ENCODE peak calls at places on chromosomes 16 and 17, in six cellular contexts. R is SK-N-SH, N is H1, H is HepG2, T is K562, O is GM12878. F is an unnamed sample.

GRCh38 chr17:19753661-19754463 is 5.8 kb upstream of the ALDH3A1 start:
- DNase-seq in R (no peak), N (no peak), H (no peak), T (no peak), O (no peak), F (peak)

GRCh38 chr16:88274847-88275246 is 107.9 kb upstream of the ZNF469 start:
- DNase-seq in R (peak), N (no peak), H (no peak), T (no peak), O (no peak), F (no peak)

GRCh38 chr16:12573730-12574383 is 229.8 kb downstream of the CPPED1 start:
- DNase-seq in R (peak), N (peak), H (peak), T (peak), O (no peak), F (peak)

GRCh38 chr17:2172447-2172938 is 117.6 kb downstream of the HIC1 start:
- DNase-seq in R (no peak), N (no peak), H (no peak), T (no peak), O (no peak), F (no peak)

GRCh38 chr17:28384281-28385036 is 13.0 kb downstream of the SARM1 start:
- DNase-seq in R (no peak), N (peak), H (no peak), T (no peak), O (no peak), F (no peak)

GRCh38 chr16:86714166-86714565 is 135.8 kb downstream of the FOXL1 start:
- DNase-seq in R (no peak), N (no peak), H (no peak), T (no peak), O (no peak), F (peak)

GRCh38 chr17:69448431-69449102 is 34.1 kb downstream of the MAP2K6 start:
- DNase-seq in R (peak), N (peak), H (no peak), T (no peak), O (no peak), F (no peak)

GRCh38 chr16:89721644-89722391 is 481 bp downstream of the ZNF276 start:
- DNase-seq in R (peak), N (no peak), H (no peak), T (no peak), O (no peak), F (peak)

GRCh38 chr16:56041556-56042140 is 149.6 kb upstream of the GNAO1 start:
- DNase-seq in R (peak), N (peak), H (peak), T (peak), O (no peak), F (peak)

GRCh38 chr17:69223809-69224208 is 4.8 kb downstream of the ABCA10 start:
- DNase-seq in R (no peak), N (no peak), H (peak), T (no peak), O (peak), F (no peak)

GRCh38 chr17:77783991-77784820 is 174.3 kb upstream of the TNRC6C start:
- DNase-seq in R (no peak), N (no peak), H (no peak), T (no peak), O (no peak), F (no peak)

GRCh38 chr17:4143563-4144410 is 790 bp downstream of the CYB5D2 start:
- DNase-seq in R (peak), N (peak), H (peak), T (peak), O (peak), F (peak)

GRCh38 chr16:4402439-4403132 is 13.8 kb downstream of the CORO7 start:
- DNase-seq in R (peak), N (peak), H (peak), T (peak), O (no peak), F (peak)

GRCh38 chr16:70681382-70682238 is 4.2 kb downstream of the MTSS2 start:
- DNase-seq in R (peak), N (no peak), H (peak), T (no peak), O (no peak), F (no peak)

GRCh38 chr17:40190197-40191021 is 13.1 kb downstream of the RAPGEFL1 start:
- DNase-seq in R (peak), N (peak), H (peak), T (no peak), O (no peak), F (no peak)

GRCh38 chr17:49580055-49580721 is 4.5 kb downstream of the NXPH3 start:
- DNase-seq in R (peak), N (no peak), H (no peak), T (no peak), O (no peak), F (peak)

GRCh38 chr16:31134625-31135534 is 647 bp downstream of the PRSS8 start:
- DNase-seq in R (no peak), N (peak), H (no peak), T (no peak), O (no peak), F (no peak)

GRCh38 chr17:82273327-82274133 is at the start of gene CSNK1D:
- DNase-seq in R (peak), N (peak), H (peak), T (peak), O (peak), F (peak)

GRCh38 chr16:282944-283744 is at the start of gene PDIA2:
- DNase-seq in R (no peak), N (no peak), H (no peak), T (no peak), O (no peak), F (no peak)

GRCh38 chr17:40760105-40761016 is 5.2 kb upstream of the KRT25 start:
- DNase-seq in R (no peak), N (no peak), H (no peak), T (no peak), O (no peak), F (no peak)

GRCh38 chr17:40303009-40303657 is 5.8 kb upstream of the RARA start:
- DNase-seq in R (peak), N (no peak), H (peak), T (peak), O (no peak), F (no peak)

GRCh38 chr17:1486802-1487695 is 5.4 kb downstream of the MYO1C start:
- DNase-seq in R (no peak), N (peak), H (no peak), T (no peak), O (peak), F (peak)

GRCh38 chr16:68382296-68382718 is 66.0 kb downstream of the SMPD3 start:
- DNase-seq in R (peak), N (peak), H (no peak), T (no peak), O (no peak), F (no peak)

GRCh38 chr16:66004706-66005105 is 361.8 kb upstream of the CDH5 start:
- DNase-seq in R (no peak), N (no peak), H (no peak), T (no peak), O (no peak), F (no peak)

GRCh38 chr16:1335996-1336395 is 2.6 kb downstream of the BAIAP3 start:
- DNase-seq in R (peak), N (no peak), H (no peak), T (no peak), O (no peak), F (no peak)

GRCh38 chr17:48612854-48613691 is 2.0 kb downstream of the HOXB8 start:
- DNase-seq in R (peak), N (no peak), H (peak), T (no peak), O (no peak), F (no peak)

GRCh38 chr16:70512456-70512855 is 10.9 kb downstream of the COG4 start:
- DNase-seq in R (no peak), N (no peak), H (no peak), T (no peak), O (no peak), F (no peak)

GRCh38 chr16:81376880-81377279 is 62.1 kb downstream of the GAN start:
- DNase-seq in R (no peak), N (no peak), H (no peak), T (no peak), O (no peak), F (no peak)

GRCh38 chr17:75353176-75353575 is 52.3 kb downstream of the GRB2 start:
- DNase-seq in R (no peak), N (no peak), H (no peak), T (no peak), O (no peak), F (no peak)

GRCh38 chr16:64051826-64052225 is 1070.0 kb downstream of the CDH11 start:
- DNase-seq in R (no peak), N (no peak), H (peak), T (no peak), O (no peak), F (peak)

GRCh38 chr16:85845276-85845675 is 45.8 kb downstream of the COX4I1 start:
- DNase-seq in R (no peak), N (no peak), H (no peak), T (no peak), O (no peak), F (no peak)

GRCh38 chr17:31318298-31319190 is 2.9 kb downstream of the EVI2A start:
- DNase-seq in R (no peak), N (no peak), H (no peak), T (no peak), O (peak), F (no peak)

GRCh38 chr17:76940738-76941350 is 72.6 kb downstream of the MGAT5B start:
- DNase-seq in R (peak), N (peak), H (peak), T (no peak), O (no peak), F (no peak)

GRCh38 chr16:86387461-86388440 is 122.6 kb upstream of the FOXF1 start:
- DNase-seq in R (no peak), N (no peak), H (no peak), T (peak), O (no peak), F (no peak)

GRCh38 chr16:23595951-23596720 is at the start of gene NDUFAB1:
- DNase-seq in R (peak), N (peak), H (peak), T (peak), O (peak), F (peak)
- TF ChIP-seq JUND in R (no peak), N (peak), H (peak), T (peak), O (no peak), F (no peak)

GRCh38 chr17:34075076-34075475 is 180.0 kb upstream of the CCL2 start:
- DNase-seq in R (no peak), N (no peak), H (no peak), T (no peak), O (no peak), F (no peak)
- TF ChIP-seq JUND in R (no peak), N (no peak), H (no peak), T (no peak), O (no peak), F (no peak)

DNA sequence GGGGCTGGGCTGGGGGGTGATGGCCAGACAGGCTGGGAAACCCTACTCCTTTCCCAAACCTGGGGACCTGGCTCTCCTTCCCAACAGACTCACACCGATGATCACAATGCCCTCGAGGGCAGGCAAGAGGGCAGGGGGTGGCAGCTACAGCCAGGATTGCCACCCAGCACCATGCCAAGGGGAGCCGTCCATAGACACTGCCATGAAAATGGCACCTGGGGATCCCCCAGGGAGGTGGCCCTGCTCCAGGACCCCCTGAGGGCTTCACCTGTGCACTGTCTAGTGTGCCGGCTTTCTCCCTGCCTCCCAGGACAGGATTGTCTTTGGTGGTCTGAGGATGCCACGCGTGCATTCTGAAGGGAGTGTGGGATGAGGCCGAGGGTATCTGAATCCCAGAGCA is 24.6 kb downstream of the RPH3AL start:
- DNase-seq in R (no peak), N (no peak), H (no peak), T (no peak), O (no peak), F (no peak)
- TF ChIP-seq JUND in R (no peak), N (no peak), H (no peak), T (no peak), O (no peak), F (no peak)

DNA sequence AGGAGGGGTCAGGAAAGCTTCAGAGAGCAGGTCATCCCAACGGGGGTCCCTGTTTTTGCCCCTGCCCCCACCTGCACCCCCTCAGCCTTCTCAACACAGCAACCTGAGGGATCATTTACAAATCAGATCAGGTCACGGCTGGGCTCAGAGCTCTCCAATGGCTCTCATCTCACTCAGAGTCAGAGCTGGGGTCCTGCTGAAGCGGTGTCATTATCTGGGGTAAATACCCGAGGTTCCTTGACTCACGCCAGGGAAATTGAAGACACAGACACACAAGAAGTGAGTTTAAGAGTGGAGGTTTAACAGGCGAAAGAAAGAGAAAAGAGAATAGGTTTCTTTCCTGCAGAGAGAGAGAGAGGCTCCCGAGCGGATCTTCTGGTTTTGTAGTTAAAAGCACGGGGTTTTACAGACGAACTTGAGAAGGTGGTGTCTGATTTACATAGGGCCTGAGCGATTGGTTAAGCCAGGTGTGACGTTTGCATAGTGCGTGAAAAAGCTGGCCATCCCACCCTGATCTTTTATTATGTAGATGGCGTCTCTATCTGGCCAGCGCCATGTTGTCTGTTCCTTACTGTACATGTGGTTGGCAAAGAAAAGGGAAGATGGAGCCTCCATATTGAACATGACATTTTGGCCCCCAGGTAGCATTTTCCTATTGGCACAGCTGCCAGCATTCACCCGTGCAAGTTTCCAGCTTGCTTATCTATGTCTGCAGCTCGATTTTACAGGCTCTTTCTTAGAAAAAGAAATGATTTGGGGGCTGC is 51.4 kb downstream of the WSB1 start:
- DNase-seq in R (no peak), N (peak), H (no peak), T (peak), O (no peak), F (no peak)
- TF ChIP-seq JUND in R (no peak), N (peak), H (no peak), T (no peak), O (no peak), F (no peak)

GRCh38 chr16:15677447-15677846 is 27.4 kb downstream of the NDE1 start:
- DNase-seq in R (no peak), N (no peak), H (no peak), T (no peak), O (no peak), F (no peak)

GRCh38 chr16:15686287-15686686 is 36.2 kb downstream of the NDE1 start:
- DNase-seq in R (no peak), N (no peak), H (no peak), T (no peak), O (no peak), F (no peak)

GRCh38 chr16:15676506-15676905 is 26.5 kb downstream of the NDE1 start:
- DNase-seq in R (no peak), N (no peak), H (no peak), T (no peak), O (no peak), F (no peak)

GRCh38 chr16:15682105-15682570 is 32.1 kb downstream of the NDE1 start:
- DNase-seq in R (no peak), N (peak), H (peak), T (peak), O (no peak), F (peak)
- TF ChIP-seq JUND in R (no peak), N (peak), H (no peak), T (peak), O (no peak), F (no peak)

GRCh38 chr16:2466667-2467300 is 4.3 kb upstream of the NTN3 start:
- DNase-seq in R (no peak), N (no peak), H (no peak), T (no peak), O (no peak), F (no peak)

GRCh38 chr16:2467301-2468141 is 3.6 kb upstream of the NTN3 start:
- DNase-seq in R (peak), N (peak), H (no peak), T (no peak), O (no peak), F (peak)

GRCh38 chr16:2468725-2469398 is 2.2 kb upstream of the NTN3 start:
- DNase-seq in R (peak), N (peak), H (no peak), T (peak), O (peak), F (no peak)

GRCh38 chr16:2469399-2470233 is 1.5 kb upstream of the NTN3 start:
- DNase-seq in R (no peak), N (no peak), H (no peak), T (no peak), O (no peak), F (no peak)

DNA sequence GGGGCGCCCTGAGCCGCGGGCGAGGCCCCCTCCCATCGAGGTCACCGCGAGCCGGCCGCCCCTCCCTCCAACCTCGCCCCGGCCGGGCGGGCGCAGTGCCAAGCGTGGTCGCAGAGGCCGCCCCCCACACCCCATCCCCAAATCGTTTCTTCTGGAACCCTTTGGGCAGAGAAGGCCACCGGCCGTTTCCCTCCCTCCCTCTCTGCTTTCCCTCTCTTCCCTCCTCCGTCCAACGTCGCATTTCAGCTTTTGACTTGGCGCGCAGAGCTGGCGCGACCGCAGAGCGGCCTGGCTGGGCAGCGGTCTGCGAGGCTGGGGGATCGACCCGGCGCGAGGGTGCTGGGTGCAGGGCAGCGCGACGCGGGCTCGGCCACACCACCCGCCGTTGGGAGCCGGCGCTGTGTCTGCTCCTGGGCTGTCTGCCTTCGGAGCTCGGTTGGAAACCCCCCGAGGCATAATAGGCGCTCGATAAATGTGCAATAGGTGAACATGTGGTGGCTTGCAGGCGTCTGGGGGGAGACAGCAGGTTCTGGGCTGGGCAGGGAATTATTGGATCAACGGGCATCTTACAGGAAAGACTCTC is 2.9 kb upstream of the NTN3 start:
- DNase-seq in R (peak), N (peak), H (no peak), T (no peak), O (no peak), F (peak)
- TF ChIP-seq JUND in R (no peak), N (no peak), H (no peak), T (no peak), O (no peak), F (no peak)

GRCh38 chr17:74192950-74193781 is 10.3 kb upstream of the RPL38 start:
- DNase-seq in R (no peak), N (no peak), H (peak), T (no peak), O (no peak), F (peak)
- TF ChIP-seq JUND in R (no peak), N (no peak), H (peak), T (no peak), O (no peak), F (no peak)

DNA sequence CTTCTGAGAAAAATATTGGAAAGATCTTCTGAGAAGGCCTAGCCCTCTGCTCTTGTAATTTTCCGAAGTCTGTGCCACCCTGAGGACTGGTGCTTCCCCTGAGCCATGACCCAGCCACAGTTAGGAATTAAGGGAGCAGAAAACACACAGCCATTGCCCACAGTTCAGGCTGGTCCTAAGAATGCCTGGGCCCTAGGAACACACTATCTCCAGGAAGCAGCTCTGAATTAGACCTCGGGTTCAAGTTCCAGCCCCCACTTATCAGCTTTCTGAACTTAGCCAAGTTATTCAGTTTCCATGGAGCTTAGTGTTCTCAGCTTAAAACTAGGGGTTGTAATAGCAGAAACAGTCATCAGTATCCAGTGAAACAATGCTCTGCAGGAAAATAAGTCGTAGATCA is 56.0 kb downstream of the CDH13 start:
- DNase-seq in R (no peak), N (no peak), H (no peak), T (no peak), O (no peak), F (no peak)
- TF ChIP-seq JUND in R (no peak), N (no peak), H (no peak), T (no peak), O (no peak), F (no peak)

GRCh38 chr16:67249178-67249759 is 490 bp downstream of the SLC9A5 start:
- DNase-seq in R (no peak), N (peak), H (no peak), T (no peak), O (no peak), F (no peak)
- TF ChIP-seq JUND in R (no peak), N (no peak), H (no peak), T (no peak), O (no peak), F (no peak)

F was measured in T47D.